ENCODE peak calls at places on chromosome 1, in seven cellular contexts. F, Q, H, L, Y, C and X are unnamed samples.

GRCh38 chr1:227219715-227220292 is 98.5 kb downstream of the CDC42BPA start:
- DNase-seq in H (no peak), Q (no peak), C (no peak), L (no peak), Y (no peak), F (no peak), X (no peak)

GRCh38 chr1:118223426-118223825 is 38.4 kb upstream of the SPAG17 start:
- DNase-seq in F (peak; percentile 21), H (no peak), Q (no peak), L (peak; percentile 27), C (peak; percentile 16), Y (peak; percentile 18), X (no peak)

GRCh38 chr1:42176902-42177519 is 12.5 kb upstream of the GUCA2A start:
- DNase-seq in L (peak; percentile 69), Q (peak; percentile 63), F (peak; percentile 63), C (peak; percentile 65), H (no peak), Y (peak; percentile 42), X (no peak)

GRCh38 chr1:156337052-156337887 is 822 bp downstream of the CCT3 start:
- DNase-seq in F (no peak), Q (no peak), C (no peak), Y (no peak), L (peak; percentile 36), H (peak; percentile 11), X (peak; percentile 5)

GRCh38 chr1:31398246-31398645 is 14.8 kb upstream of the SERINC2 start:
- DNase-seq in L (no peak), Q (no peak), F (no peak), Y (no peak), H (no peak), C (no peak), X (no peak)

GRCh38 chr1:25698252-25698651 is 81.7 kb downstream of the MAN1C1 start:
- DNase-seq in Q (no peak), F (no peak), C (no peak), Y (no peak), L (no peak), H (no peak), X (no peak)

GRCh38 chr1:161869291-161869690 is 103.2 kb downstream of the ATF6 start:
- DNase-seq in H (no peak), L (no peak), Q (no peak), C (no peak), F (peak; percentile 55), Y (no peak), X (no peak)

GRCh38 chr1:65209005-65209885 is 61.2 kb downstream of the AK4 start:
- DNase-seq in Y (peak; percentile 57), Q (peak; percentile 50), F (peak; percentile 70), C (peak; percentile 72), L (peak; percentile 61), H (no peak), X (no peak)

GRCh38 chr1:162035241-162035640 is 11.6 kb upstream of the OLFML2B start:
- DNase-seq in F (peak; percentile 33), H (no peak), L (peak; percentile 57), Q (no peak), C (peak; percentile 37), Y (peak; percentile 51), X (no peak)

GRCh38 chr1:150072959-150073358 is 5.4 kb downstream of the VPS45 start:
- DNase-seq in F (peak; percentile 53), L (peak; percentile 62), C (peak; percentile 64), Y (no peak), Q (peak; percentile 46), H (no peak), X (no peak)

GRCh38 chr1:82392513-82392912 is 591.8 kb downstream of the ADGRL2 start:
- DNase-seq in C (peak; percentile 31), F (peak; percentile 1), H (no peak), L (no peak), Q (no peak), Y (peak; percentile 37), X (no peak)

GRCh38 chr1:174158767-174159252 is 510 bp upstream of the RABGAP1L start:
- DNase-seq in L (no peak), Q (no peak), C (no peak), H (no peak), Y (no peak), F (no peak), X (no peak)

GRCh38 chr1:114510235-114511047 is 562 bp downstream of the TRIM33 start:
- DNase-seq in Q (peak; percentile 31), C (peak; percentile 27), Y (peak; percentile 23), F (peak; percentile 43), L (peak; percentile 59), H (peak; percentile 51), X (peak; percentile 22)

GRCh38 chr1:25900209-25900608 is 6.0 kb downstream of the STMN1 start:
- DNase-seq in Q (no peak), Y (no peak), H (no peak), L (no peak), C (no peak), F (no peak), X (no peak)

GRCh38 chr1:222061711-222062359 is 319.9 kb upstream of the DUSP10 start:
- DNase-seq in Q (no peak), C (no peak), L (no peak), F (peak; percentile 41), H (no peak), Y (no peak), X (no peak)

GRCh38 chr1:112054504-112054903 is 65.0 kb upstream of the KCND3 start:
- DNase-seq in Y (no peak), H (no peak), C (no peak), F (no peak), Q (no peak), L (no peak), X (no peak)

GRCh38 chr1:232594018-232594502 is 35.9 kb downstream of the SIPA1L2 start:
- DNase-seq in F (no peak), H (no peak), Y (no peak), Q (no peak), L (no peak), C (no peak), X (no peak)

GRCh38 chr1:210394281-210394798 is 65.6 kb downstream of the HHAT start:
- DNase-seq in C (no peak), Y (peak; percentile 48), Q (no peak), L (peak; percentile 62), F (peak; percentile 37), H (no peak), X (no peak)

GRCh38 chr1:229109320-229109761 is 161.6 kb upstream of the RAB4A start:
- DNase-seq in Y (no peak), L (no peak), F (peak; percentile 14), H (no peak), C (no peak), Q (no peak), X (no peak)

GRCh38 chr1:236013330-236013729 is 51.6 kb downstream of the NID1 start:
- DNase-seq in H (no peak), Q (no peak), Y (no peak), L (no peak), F (no peak), C (no peak), X (no peak)